ENCODE peak calls at places on chromosomes 13 and 19, in nine cellular contexts. D is cerebellar cortex; F is ELR; O is activated T-helper 1 cell treated with anti-CD3 and anti-CD28 coated beads, Interleukin-2, amount 50 U/mL, for 16 hours; Z is NCI-H2029; Y is A549; T is iris pigment epithelial cell; H is stimulated activated CD4-positive, alpha-beta T cell treated with anti-CD3 and anti-CD28 coated beads, Interleukin-1b, Interleukin-23, amount 100 ng/mL, for 1 hour; G is SK-MEL-5. R is an unnamed sample.

GRCh38 chr13:43085545-43085944 is 62.2 kb downstream of the DNAJC15 start:
- DNase-seq in O (no peak), D (peak; percentile 27), G (peak; percentile 52), T (peak; percentile 41), F (peak; percentile 56), Z (no peak), Y (peak; percentile 20), H (no peak), R (no peak)

GRCh38 chr19:9156304-9156703 is 16.1 kb downstream of the ZNF317 start:
- DNase-seq in Z (no peak), F (no peak), Y (no peak), H (no peak), O (no peak), G (no peak), D (no peak), T (no peak), R (no peak)

GRCh38 chr19:10420444-10421239 is at the start of gene PDE4A:
- DNase-seq in H (no peak), Y (peak; percentile 68), T (peak; percentile 70), D (no peak), Z (no peak), O (no peak), F (peak; percentile 60), G (peak; percentile 39), R (no peak)

GRCh38 chr13:40153516-40153915 is 498.1 kb downstream of the COG6 start:
- DNase-seq in T (no peak), G (no peak), Z (no peak), Y (no peak), D (no peak), O (no peak), F (no peak), H (no peak), R (no peak)

GRCh38 chr19:1173160-1173844 is 766 bp downstream of the SBNO2 start:
- DNase-seq in D (no peak), O (no peak), Z (no peak), Y (no peak), H (no peak), F (peak; percentile 43), G (no peak), T (peak; percentile 27), R (no peak)

GRCh38 chr13:84645196-84646071 is 763.2 kb upstream of the SLITRK1 start:
- DNase-seq in O (no peak), H (no peak), Z (no peak), Y (no peak), D (no peak), G (peak; percentile 30), F (no peak), T (peak; percentile 54), R (no peak)

GRCh38 chr13:47603365-47603764 is 397.7 kb downstream of the SUCLA2 start:
- DNase-seq in Z (no peak), T (no peak), O (no peak), F (no peak), H (no peak), D (no peak), G (no peak), Y (no peak), R (no peak)

GRCh38 chr13:31236211-31236786 is 36.5 kb downstream of the B3GLCT start:
- DNase-seq in O (no peak), F (peak; percentile 69), H (no peak), Z (no peak), G (peak; percentile 63), T (peak; percentile 55), Y (peak; percentile 26), D (peak; percentile 26), R (no peak)

GRCh38 chr13:112574476-112575294 is 13.3 kb downstream of the TUBGCP3 start:
- DNase-seq in Y (no peak), H (no peak), D (no peak), G (no peak), F (no peak), O (no peak), Z (no peak), T (peak; percentile 30), R (no peak)

GRCh38 chr13:99740261-99740979 is 231.1 kb downstream of the ZIC5 start:
- DNase-seq in D (no peak), Z (no peak), O (no peak), T (no peak), F (peak; percentile 50), G (no peak), H (no peak), Y (no peak), R (no peak)

GRCh38 chr13:75447493-75447892 is 34.5 kb downstream of the TBC1D4 start:
- DNase-seq in G (no peak), O (no peak), F (no peak), D (no peak), T (no peak), Y (no peak), H (no peak), Z (no peak), R (no peak)

GRCh38 chr19:44824758-44825157 is 15.9 kb downstream of the BCAM start:
- DNase-seq in D (no peak), O (no peak), H (no peak), F (no peak), G (no peak), T (no peak), Y (no peak), Z (peak; percentile 90), R (no peak)

GRCh38 chr19:53696951-53697350 is 65.2 kb downstream of the DPRX start:
- DNase-seq in Z (no peak), O (no peak), H (no peak), T (peak; percentile 8), F (peak; percentile 1), Y (no peak), D (no peak), G (no peak), R (no peak)

GRCh38 chr13:83498486-83499190 is 383.6 kb downstream of the SLITRK1 start:
- DNase-seq in F (peak; percentile 88), T (peak; percentile 75), G (peak; percentile 15), Y (peak; percentile 64), Z (no peak), H (no peak), D (no peak), O (no peak), R (no peak)

GRCh38 chr19:19485161-19485997 is 30.0 kb downstream of the TSSK6 start:
- DNase-seq in T (peak; percentile 58), Z (no peak), F (peak; percentile 87), H (no peak), Y (no peak), G (no peak), D (no peak), O (no peak), R (no peak)

GRCh38 chr19:46413262-46414031 is at the start of gene CCDC8:
- DNase-seq in D (peak; percentile 89), Z (no peak), Y (no peak), F (peak; percentile 61), T (peak; percentile 98), O (no peak), H (no peak), G (no peak), R (no peak)

GRCh38 chr19:1166872-1167573 is 7.0 kb downstream of the SBNO2 start:
- DNase-seq in Y (no peak), D (no peak), T (no peak), F (no peak), Z (no peak), O (no peak), G (no peak), H (no peak), R (no peak)

R was measured in vagina.